ENCODE peak calls at places on chromosome 21, in ten cellular contexts. J is Peyer's patch, N is SK-N-DZ, Q is T-helper 17 cell, B is RWPE1, M is GM04504, R is MV-4-11, A is epithelial cell of esophagus, E is Panc1, P is iPS-NIHi11. T is an unnamed sample.

GRCh38 chr21:33230518-33231324 is 983 bp downstream of the IFNAR2 start:
- DNase-seq in N (peak; percentile 46), J (peak; percentile 81), E (no peak), B (peak; percentile 49), P (peak; percentile 66), M (no peak), A (peak; percentile 90), Q (no peak), R (peak; percentile 40), T (peak; percentile 51)

GRCh38 chr21:41672543-41672915 is 94.3 kb downstream of the RIPK4 start:
- DNase-seq in J (no peak), B (no peak), A (no peak), R (no peak), E (no peak), P (no peak), M (no peak), Q (no peak), N (no peak), T (no peak)

GRCh38 chr21:29656504-29657227 is 283.1 kb downstream of the GRIK1 start:
- DNase-seq in J (no peak), B (peak; percentile 4), E (peak; percentile 36), P (no peak), M (peak; percentile 33), A (peak; percentile 67), R (peak; percentile 92), N (peak; percentile 62), Q (no peak), T (no peak)

GRCh38 chr21:21688877-21689276 is 690.7 kb downstream of the NCAM2 start:
- DNase-seq in R (peak; percentile 1), N (no peak), M (no peak), A (no peak), B (no peak), Q (no peak), E (no peak), J (no peak), P (no peak), T (no peak)

GRCh38 chr21:28779914-28780313 is 212.8 kb downstream of the LTN1 start:
- DNase-seq in Q (no peak), R (no peak), E (no peak), P (no peak), J (no peak), M (no peak), A (no peak), N (no peak), B (no peak), T (no peak)

GRCh38 chr21:43778469-43779335 is 2.6 kb upstream of the CSTB start:
- DNase-seq in R (peak; percentile 86), Q (no peak), E (peak; percentile 47), J (no peak), A (peak; percentile 90), B (no peak), M (no peak), P (no peak), N (no peak), T (no peak)

GRCh38 chr21:26790289-26790688 is 54.9 kb downstream of the ADAMTS1 start:
- DNase-seq in A (peak; percentile 49), Q (no peak), J (no peak), N (no peak), M (no peak), R (no peak), E (no peak), P (no peak), B (no peak), T (no peak)

GRCh38 chr21:37461494-37461893 is 94.9 kb downstream of the DYRK1A start:
- DNase-seq in P (no peak), J (no peak), M (no peak), N (no peak), B (no peak), R (no peak), E (no peak), Q (no peak), A (no peak), T (no peak)

GRCh38 chr21:17903029-17903806 is 84.1 kb upstream of the C21orf91 start:
- DNase-seq in M (peak; percentile 14), Q (no peak), B (peak; percentile 20), N (no peak), A (peak; percentile 57), E (no peak), R (peak; percentile 3), J (no peak), P (peak; percentile 14), T (no peak)

GRCh38 chr21:15272591-15272990 is 207.8 kb upstream of the NRIP1 start:
- DNase-seq in A (no peak), P (no peak), E (no peak), B (no peak), J (no peak), Q (no peak), N (no peak), M (no peak), R (no peak), T (no peak)